ENCODE peak calls at places on chromosomes 7 and 10, in six cellular contexts. Y is PC-9, P is fibroblast of lung, D is transverse colon, L is activated B cell treated with CpG ODN at 0.5 μM for 24 hours, V is fibroblast of mammary gland. G is an unnamed sample.

GRCh38 chr10:8055420-8056349 is 1.2 kb downstream of the GATA3 start:
- DNase-seq in Y (no peak), P (no peak), D (no peak), L (no peak), V (no peak), G (peak; percentile 70)

GRCh38 chr10:1646332-1646731 is 91.0 kb downstream of the ADARB2 start:
- DNase-seq in Y (no peak), P (no peak), D (no peak), L (no peak), V (no peak), G (no peak)

GRCh38 chr10:132961420-132961803 is 19.0 kb upstream of the CFAP46 start:
- DNase-seq in Y (no peak), P (no peak), D (no peak), L (no peak), V (no peak), G (no peak)

GRCh38 chr10:89207801-89208551 is 859 bp upstream of the CH25H start:
- DNase-seq in Y (no peak), P (no peak), D (peak; percentile 33), L (peak; percentile 36), V (peak; percentile 17), G (peak; percentile 24)

GRCh38 chr7:148856891-148857290 is 27.2 kb downstream of the EZH2 start:
- DNase-seq in Y (no peak), P (peak; percentile 54), D (no peak), L (no peak), V (peak; percentile 41), G (peak; percentile 37)

GRCh38 chr7:30804078-30804661 is 33.0 kb downstream of the MINDY4 start:
- DNase-seq in Y (peak; percentile 92), P (peak; percentile 96), D (no peak), L (no peak), V (peak; percentile 81), G (no peak)

GRCh38 chr7:117435475-117436043 is 8.3 kb upstream of the ASZ1 start:
- DNase-seq in Y (peak; percentile 39), P (peak; percentile 31), D (no peak), L (no peak), V (no peak), G (peak; percentile 60)

GRCh38 chr7:44827567-44827966 is 20.3 kb downstream of the H2AZ2 start:
- DNase-seq in Y (no peak), P (no peak), D (no peak), L (no peak), V (no peak), G (no peak)

GRCh38 chr7:85774931-85775330 is 588.1 kb upstream of the SEMA3D start:
- DNase-seq in Y (no peak), P (no peak), D (no peak), L (no peak), V (peak; percentile 66), G (no peak)

GRCh38 chr7:140501941-140502340 is 22.6 kb upstream of the MKRN1 start:
- DNase-seq in Y (no peak), P (no peak), D (peak; percentile 59), L (no peak), V (no peak), G (no peak)

GRCh38 chr7:20176552-20177242 is 40.5 kb downstream of the MACC1 start:
- DNase-seq in Y (no peak), P (no peak), D (no peak), L (no peak), V (no peak), G (no peak)

GRCh38 chr10:112446855-112447691 is at the start of the genes VTI1A and ZDHHC6:
- DNase-seq in Y (peak; percentile 63), P (peak; percentile 85), D (peak; percentile 88), L (peak; percentile 81), V (peak; percentile 80), G (peak; percentile 80)
- TF ChIP-seq CTCF in Y (no peak), P (peak; percentile 24), D (no peak), L (no peak), V (peak; percentile 23), G (peak; percentile 27)

GRCh38 chr10:84766923-84767322 is 438.5 kb downstream of the CCSER2 start:
- DNase-seq in Y (no peak), P (no peak), D (no peak), L (no peak), V (no peak), G (no peak)

GRCh38 chr10:84768132-84768531 is 439.7 kb downstream of the CCSER2 start:
- DNase-seq in Y (no peak), P (no peak), D (no peak), L (no peak), V (no peak), G (no peak)

GRCh38 chr10:84765656-84766055 is 437.3 kb downstream of the CCSER2 start:
- DNase-seq in Y (no peak), P (no peak), D (no peak), L (no peak), V (no peak), G (no peak)

GRCh38 chr10:84763965-84764364 is 435.6 kb downstream of the CCSER2 start:
- DNase-seq in Y (no peak), P (no peak), D (no peak), L (no peak), V (no peak), G (no peak)

GRCh38 chr10:84762754-84763394 is 434.5 kb downstream of the CCSER2 start:
- DNase-seq in Y (no peak), P (no peak), D (no peak), L (no peak), V (no peak), G (no peak)
- TF ChIP-seq CTCF in Y (no peak), P (no peak), D (no peak), L (no peak), V (no peak), G (no peak)

GRCh38 chr7:49483142-49483541 is 290.3 kb upstream of the VWC2 start:
- DNase-seq in Y (no peak), P (no peak), D (peak; percentile 8), L (no peak), V (no peak), G (peak; percentile 8)

GRCh38 chr7:49488573-49488972 is 284.9 kb upstream of the VWC2 start:
- DNase-seq in Y (no peak), P (no peak), D (no peak), L (no peak), V (no peak), G (no peak)

GRCh38 chr7:49486974-49487919 is 286.2 kb upstream of the VWC2 start:
- DNase-seq in Y (no peak), P (no peak), D (no peak), L (no peak), V (no peak), G (no peak)
- TF ChIP-seq CTCF in Y (no peak), P (no peak), D (no peak), L (no peak), V (no peak), G (no peak)

DNA sequence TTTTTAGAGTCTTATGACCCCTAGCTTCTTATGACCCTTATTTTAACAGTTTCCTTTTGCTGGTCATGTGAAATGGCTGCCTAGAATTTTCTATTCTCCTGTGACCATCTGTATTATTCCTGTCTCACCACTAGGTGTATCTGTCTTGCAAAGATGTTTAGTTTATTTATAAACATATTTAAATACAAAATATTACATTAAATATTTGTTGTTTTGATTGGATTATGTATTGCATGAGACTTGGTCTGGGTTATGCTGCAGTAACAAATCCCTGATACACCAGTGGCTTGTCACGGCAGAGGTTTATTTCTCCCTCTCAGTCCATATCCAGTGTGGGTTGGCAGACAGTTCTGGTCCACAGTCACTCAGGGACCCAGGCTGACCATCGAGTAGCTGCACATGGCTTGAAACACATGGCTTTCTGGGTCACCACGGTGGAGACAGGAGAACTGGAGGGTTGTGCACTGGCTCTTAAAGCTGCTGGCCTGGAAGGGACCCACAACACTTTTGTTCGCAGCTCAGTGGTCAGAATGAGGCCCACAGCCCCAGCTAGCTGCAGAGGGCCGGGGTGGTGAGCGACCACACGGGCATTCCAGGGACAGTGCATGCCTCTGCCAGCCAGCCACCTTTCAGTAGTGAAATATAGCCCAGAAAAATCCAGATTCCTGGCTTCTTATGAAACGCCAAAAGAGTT is 7.4 kb downstream of the RASSF4 start:
- DNase-seq in Y (no peak), P (no peak), D (no peak), L (no peak), V (no peak), G (no peak)
- TF ChIP-seq CTCF in Y (peak; percentile 63), P (peak; percentile 1), D (peak; percentile 16), L (no peak), V (peak; percentile 17), G (peak; percentile 22)

G was measured in GM13977.